ENCODE peak calls at places on chromosome 5, in four cellular contexts. A, W, N and E are unnamed samples.

GRCh38 chr5:59037453-59038168 is 454.7 kb downstream of the RAB3C start:
- DNase-seq in A (no peak), W (no peak), N (no peak), E (no peak)

GRCh38 chr5:79728396-79728795 is 38.8 kb downstream of the CMYA5 start:
- DNase-seq in A (peak), W (no peak), N (no peak), E (no peak)

GRCh38 chr5:124513216-124513615 is 233.2 kb downstream of the ZNF608 start:
- DNase-seq in A (no peak), W (no peak), N (no peak), E (no peak)

GRCh38 chr5:23419115-23419514 is 88.3 kb upstream of the PRDM9 start:
- DNase-seq in A (no peak), W (peak), N (peak), E (peak)

GRCh38 chr5:127673401-127673800 is 24.5 kb downstream of the CTXN3 start:
- DNase-seq in A (no peak), W (no peak), N (no peak), E (no peak)

GRCh38 chr5:127849436-127849835 is 146.2 kb downstream of the CCDC192 start:
- DNase-seq in A (no peak), W (no peak), N (peak), E (no peak)

GRCh38 chr5:150138551-150139265 is 16.9 kb downstream of the PDGFRB start:
- DNase-seq in A (no peak), W (no peak), N (no peak), E (peak)

GRCh38 chr5:167426501-167426900 is 864.9 kb upstream of the WWC1 start:
- DNase-seq in A (no peak), W (no peak), N (no peak), E (no peak)

GRCh38 chr5:122091942-122092600 is 14.0 kb upstream of the LOX start:
- DNase-seq in A (no peak), W (peak), N (peak), E (peak)

GRCh38 chr5:127076730-127077129 is 3.4 kb upstream of the C5orf63 start:
- DNase-seq in A (no peak), W (no peak), N (no peak), E (no peak)

GRCh38 chr5:107378218-107378899 is 292.4 kb downstream of the EFNA5 start:
- DNase-seq in A (no peak), W (no peak), N (peak), E (no peak)

GRCh38 chr5:164235176-164235914 is 729.9 kb downstream of the MAT2B start:
- DNase-seq in A (no peak), W (no peak), N (no peak), E (no peak)

GRCh38 chr5:175894805-175895204 is 23.4 kb downstream of the CPLX2 start:
- DNase-seq in A (no peak), W (peak), N (no peak), E (no peak)

GRCh38 chr5:119417891-119418781 is 34.2 kb upstream of the HSD17B4 start:
- DNase-seq in A (no peak), W (no peak), N (no peak), E (no peak)

GRCh38 chr5:76388236-76388635 is 14.8 kb upstream of the IQGAP2 start:
- DNase-seq in A (no peak), W (no peak), N (peak), E (no peak)

GRCh38 chr5:173547579-173547978 is 68.9 kb downstream of the BOD1 start:
- DNase-seq in A (no peak), W (no peak), N (no peak), E (no peak)

GRCh38 chr5:56311306-56311904 is 78.3 kb upstream of the ANKRD55 start:
- DNase-seq in A (no peak), W (no peak), N (peak), E (no peak)

GRCh38 chr5:106094128-106094726 is 1576.5 kb downstream of the EFNA5 start:
- DNase-seq in A (no peak), W (peak), N (no peak), E (no peak)